ENCODE peak calls at places on chromosomes 2 and 18, in five cellular contexts. I is transverse colon, K is SK-N-SH, M is uterus, R is gastrocnemius medialis. G is an unnamed sample.

GRCh38 chr2:239815638-239816035 is 209.5 kb downstream of the NDUFA10 start:
- DNase-seq in I (no peak), K (no peak), M (peak; percentile 11), R (no peak), G (no peak)

GRCh38 chr2:150750726-150751125 is 263.3 kb upstream of the RND3 start:
- DNase-seq in I (no peak), K (no peak), M (no peak), R (no peak), G (no peak)

GRCh38 chr18:67731853-67732252 is 215.3 kb upstream of the DSEL start:
- DNase-seq in I (no peak), K (no peak), M (no peak), R (no peak), G (no peak)

GRCh38 chr2:94861308-94862152 is 9.7 kb upstream of the TEKT4 start:
- DNase-seq in I (no peak), K (peak; percentile 5), M (peak; percentile 5), R (no peak), G (no peak)

GRCh38 chr2:165238295-165238694 is 919 bp upstream of the SCN2A start:
- DNase-seq in I (no peak), K (no peak), M (no peak), R (no peak), G (no peak)

GRCh38 chr2:11244091-11244826 is 89.0 kb downstream of the SLC66A3 start:
- DNase-seq in I (no peak), K (no peak), M (no peak), R (no peak), G (no peak)

GRCh38 chr2:121877366-121877765 is 121.9 kb downstream of the TSN start:
- DNase-seq in I (no peak), K (no peak), M (no peak), R (no peak), G (no peak)

GRCh38 chr2:8534729-8535397 is 147.0 kb upstream of the ID2 start:
- DNase-seq in I (peak; percentile 52), K (peak; percentile 74), M (peak; percentile 87), R (peak; percentile 60), G (no peak)

GRCh38 chr2:190835303-190835930 is 45.2 kb upstream of the GLS start:
- DNase-seq in I (no peak), K (peak; percentile 12), M (peak; percentile 61), R (peak; percentile 24), G (no peak)
- H3K4me3 ChIP-seq in I (no peak overlapping the region), K (no peak overlapping the region), M (no peak overlapping the region), R (no peak overlapping the region), G (no peak overlapping the region)

GRCh38 chr2:61529944-61530343 is 8.2 kb downstream of the XPO1 start:
- DNase-seq in I (no peak), K (no peak), M (no peak), R (no peak), G (no peak)
- H3K27ac ChIP-seq in I (no peak overlapping the region), K (peak overlapping the region; percentile 45), M (no peak overlapping the region), R (peak overlapping the region; percentile 59), G (no peak overlapping the region)

GRCh38 chr18:75212626-75213110 is 2.1 kb downstream of the TSHZ1 start:
- DNase-seq in I (no peak), K (no peak), M (no peak), R (no peak), G (no peak)
- H3K4me3 ChIP-seq in I (no peak overlapping the region), K (peak overlapping the region; percentile 90), M (peak overlapping the region; percentile 47), R (peak overlapping the region; percentile 64), G (peak overlapping the region; percentile 20)

DNA sequence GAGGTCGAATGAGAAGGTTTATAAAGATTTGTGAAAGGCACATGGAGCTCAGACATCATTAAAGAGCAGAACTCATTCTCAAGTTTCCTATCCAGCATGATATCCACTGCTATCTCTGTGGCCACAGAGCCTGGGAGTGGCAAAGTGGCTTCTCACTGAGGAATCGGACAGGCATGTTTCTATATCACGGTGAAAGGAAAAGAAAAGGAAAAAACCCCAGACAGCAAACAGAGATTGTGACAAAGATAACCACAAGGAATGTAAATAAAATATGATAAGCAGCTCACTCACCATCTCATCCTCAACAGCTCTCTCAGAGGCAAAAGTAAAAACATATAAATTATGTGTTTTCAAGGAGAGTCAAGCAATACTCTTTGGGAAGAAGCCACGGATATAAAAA is 2.5 kb downstream of the PID1 start:
- DNase-seq in I (no peak), K (no peak), M (no peak), R (no peak), G (no peak)
- H3K27ac ChIP-seq in I (no peak overlapping the region), K (no peak overlapping the region), M (peak overlapping the region; percentile 87), R (no peak overlapping the region), G (no peak overlapping the region)

GRCh38 chr18:25229858-25230257 is 122.1 kb downstream of the ZNF521 start:
- DNase-seq in I (no peak), K (no peak), M (no peak), R (no peak), G (no peak)

GRCh38 chr18:25229080-25229479 is 122.9 kb downstream of the ZNF521 start:
- DNase-seq in I (no peak), K (peak; percentile 59), M (no peak), R (no peak), G (no peak)

GRCh38 chr18:25231327-25231691 is 120.7 kb downstream of the ZNF521 start:
- DNase-seq in I (no peak), K (no peak), M (peak; percentile 63), R (peak; percentile 52), G (no peak)

GRCh38 chr18:25228410-25228809 is 123.6 kb downstream of the ZNF521 start:
- DNase-seq in I (no peak), K (no peak), M (no peak), R (no peak), G (no peak)

DNA sequence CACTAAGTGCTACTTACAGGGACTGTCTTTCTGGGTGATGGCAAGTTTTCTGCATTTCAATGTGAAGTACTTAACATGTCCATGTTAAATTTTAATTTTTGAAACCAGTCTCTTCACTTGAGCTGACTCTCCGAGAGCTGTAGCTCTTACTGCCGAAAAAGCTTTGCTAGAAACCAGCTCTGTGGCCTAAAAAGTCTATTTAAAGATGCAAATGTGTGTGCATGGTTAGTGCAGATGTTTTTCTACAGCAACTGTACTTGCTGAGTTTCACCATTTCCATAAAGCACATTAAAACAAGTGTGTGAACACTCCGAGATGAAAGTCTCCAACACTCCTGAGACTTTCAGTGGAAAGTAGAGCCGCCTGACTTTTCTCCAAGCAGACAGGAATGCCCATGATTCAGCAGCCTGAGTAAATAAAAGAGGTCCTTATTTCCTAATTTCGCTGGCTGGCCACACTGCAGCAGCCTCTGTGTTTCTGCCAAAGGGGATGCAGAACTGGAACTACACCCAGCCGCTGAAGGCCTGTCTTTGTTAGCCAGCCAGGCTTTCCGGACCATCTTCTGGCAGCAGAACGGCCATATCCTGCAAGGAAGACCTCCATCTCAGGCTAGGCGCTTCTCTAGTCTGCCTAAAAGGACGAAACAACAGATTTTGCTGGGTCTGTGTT is 121.2 kb downstream of the ZNF521 start:
- DNase-seq in I (peak; percentile 39), K (no peak), M (peak; percentile 85), R (peak; percentile 78), G (no peak)
- H3K4me3 ChIP-seq in I (no peak overlapping the region), K (no peak overlapping the region), M (no peak overlapping the region), R (peak overlapping the region; percentile 20), G (no peak overlapping the region)

DNA sequence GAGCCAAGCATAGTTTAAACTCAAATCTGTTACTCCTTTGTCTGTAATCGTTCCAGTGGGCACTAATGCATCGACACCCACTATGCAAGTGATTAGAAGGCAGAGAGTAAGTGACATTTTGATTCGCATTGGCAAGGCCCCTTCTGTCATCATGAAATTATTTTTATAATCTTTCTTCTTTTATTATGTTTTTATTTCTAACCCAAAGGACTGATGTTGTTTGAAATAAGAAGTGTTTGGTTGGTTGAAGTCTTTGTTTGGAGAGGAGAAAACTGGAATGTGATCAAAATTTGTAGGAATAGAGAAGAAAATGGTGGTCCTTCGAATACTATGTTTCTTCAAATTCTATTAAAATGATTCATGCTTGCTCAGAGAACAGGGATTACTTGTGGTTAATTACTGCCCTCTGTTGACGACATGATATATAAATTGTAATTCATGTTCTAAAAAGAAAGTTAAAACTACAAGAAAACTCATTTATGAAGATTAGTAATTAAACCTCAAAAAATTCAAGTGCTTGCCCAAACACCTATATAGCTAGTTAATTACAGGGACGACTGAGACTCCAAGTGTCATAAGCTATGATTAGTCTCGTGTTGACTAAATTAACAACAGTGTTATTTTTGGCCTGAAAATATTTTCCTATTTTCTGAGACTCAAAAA is 26.4 kb upstream of the TFPI start:
- DNase-seq in I (no peak), K (peak; percentile 30), M (no peak), R (no peak), G (peak; percentile 51)
- H3K27ac ChIP-seq in I (no peak overlapping the region), K (peak overlapping the region; percentile 35), M (no peak overlapping the region), R (no peak overlapping the region), G (no peak overlapping the region)

DNA sequence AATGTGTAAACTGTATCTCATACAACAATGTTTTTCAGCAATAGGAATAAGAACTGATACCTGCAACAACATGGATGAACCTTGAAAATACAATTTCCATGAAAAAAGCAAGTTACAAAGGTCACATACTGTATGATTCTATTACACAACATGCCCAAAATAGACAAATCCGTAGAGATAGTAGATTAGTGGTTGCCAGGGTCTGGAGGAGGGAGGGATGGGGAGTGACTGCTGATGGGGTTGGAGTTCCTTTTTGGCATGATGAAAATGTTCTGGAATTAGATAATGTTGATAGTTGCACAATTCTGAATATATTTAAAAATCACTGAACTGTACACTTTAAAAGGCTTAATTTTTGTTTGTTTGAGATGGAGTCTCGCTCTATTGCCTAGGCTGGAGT is 33.8 kb downstream of the UBXN4 start:
- DNase-seq in I (no peak), K (no peak), M (no peak), R (no peak), G (no peak)
- H3K4me3 ChIP-seq in I (no peak overlapping the region), K (no peak overlapping the region), M (no peak overlapping the region), R (no peak overlapping the region), G (no peak overlapping the region)

GRCh38 chr2:157460897-157461296 is 17.0 kb upstream of the CYTIP start:
- DNase-seq in I (no peak), K (no peak), M (no peak), R (no peak), G (no peak)
- H3K27ac ChIP-seq in I (no peak overlapping the region), K (no peak overlapping the region), M (no peak overlapping the region), R (no peak overlapping the region), G (no peak overlapping the region)

G was measured in small intestine.